ENCODE peak calls at places on chromosomes 1 and 21, in five cellular contexts. A is fibroblast of lung; L is neural progenitor cell; C is kidney epithelial cell; Z is CD4-positive, CD25-positive, alpha-beta regulatory T cell. U is an unnamed sample. For H3K27me3, the result is how much of the 10 kb centered on the place peaks cover.

GRCh38 chr1:156668801-156669637 is 8.2 kb downstream of the NES start:
- DNase-seq in C (no peak), A (no peak), L (peak), Z (no peak), U (peak)

GRCh38 chr1:72062584-72062983 is 219.8 kb downstream of the NEGR1 start:
- DNase-seq in A (peak), Z (no peak), L (no peak), C (no peak), U (no peak)

GRCh38 chr1:111948209-111949131 is 41.0 kb downstream of the KCND3 start:
- DNase-seq in L (peak), C (no peak), A (no peak), Z (no peak), U (peak)

GRCh38 chr21:41521489-41522027 is 13.6 kb upstream of the TMPRSS2 start:
- DNase-seq in C (no peak), A (no peak), Z (no peak), L (no peak), U (no peak)

GRCh38 chr1:52386458-52386857 is 17.8 kb downstream of the ORC1 start:
- DNase-seq in Z (no peak), C (no peak), L (no peak), A (no peak), U (no peak)

GRCh38 chr1:10724052-10724494 is 72.4 kb downstream of the CASZ1 start:
- DNase-seq in A (peak), L (no peak), Z (no peak), C (peak), U (no peak)

GRCh38 chr1:24236170-24237045 is 49.3 kb upstream of the IFNLR1 start:
- DNase-seq in Z (no peak), L (no peak), A (peak), C (peak), U (peak)

GRCh38 chr1:89552481-89553194 is 28.0 kb downstream of the LRRC8B start:
- DNase-seq in Z (peak), A (peak), L (no peak), C (no peak), U (no peak)

GRCh38 chr1:8364528-8365442 is 46.9 kb downstream of the SLC45A1 start:
- DNase-seq in L (no peak), Z (no peak), C (no peak), A (peak), U (no peak)

GRCh38 chr1:95002657-95003432 is 69.9 kb downstream of the ALG14 start:
- DNase-seq in A (peak), L (no peak), Z (no peak), C (no peak), U (peak)

GRCh38 chr1:905811-906531 is 17.8 kb upstream of the SAMD11 start:
- DNase-seq in Z (no peak), A (no peak), C (no peak), L (peak), U (no peak)

GRCh38 chr1:53107570-53108322 is 34.7 kb downstream of the SLC1A7 start:
- DNase-seq in C (no peak), L (no peak), Z (no peak), A (peak), U (no peak)

GRCh38 chr1:109193653-109194590 is 19.8 kb upstream of the SARS1 start:
- DNase-seq in L (peak), Z (peak), C (no peak), A (peak), U (peak)

GRCh38 chr1:87180682-87181081 is 148.0 kb upstream of the LMO4 start:
- DNase-seq in Z (no peak), L (no peak), C (no peak), A (peak), U (no peak)

GRCh38 chr1:230010618-230011332 is 56.3 kb upstream of the GALNT2 start:
- DNase-seq in Z (no peak), C (no peak), L (no peak), A (no peak), U (no peak)

GRCh38 chr1:54356680-54357147 is 49.5 kb downstream of the SSBP3 start:
- DNase-seq in Z (peak), L (no peak), C (no peak), A (no peak), U (no peak)

GRCh38 chr21:42299324-42300044 is 15.7 kb downstream of the TFF3 start:
- DNase-seq in Z (no peak), C (no peak), L (no peak), A (no peak), U (no peak)

GRCh38 chr1:229224308-229224707 is 46.6 kb upstream of the RAB4A start:
- DNase-seq in L (no peak), C (no peak), A (peak), Z (no peak), U (no peak)

GRCh38 chr1:205294914-205295310 is 26.6 kb downstream of the NUAK2 start:
- DNase-seq in A (no peak), C (no peak), L (no peak), Z (no peak), U (no peak)

GRCh38 chr1:61450454-61451213 is 274.3 kb downstream of the TM2D1 start:
- DNase-seq in C (no peak), L (no peak), Z (no peak), A (no peak), U (no peak)

GRCh38 chr1:84255586-84255985 is 45.9 kb upstream of the SAMD13 start:
- DNase-seq in C (no peak), A (no peak), L (no peak), Z (no peak), U (no peak)

GRCh38 chr21:18244721-18245486 is at the start of gene CHODL:
- DNase-seq in C (no peak), L (peak), A (peak), Z (no peak), U (no peak)

GRCh38 chr1:77642196-77642595 is 40.3 kb downstream of the ZZZ3 start:
- DNase-seq in A (no peak), C (no peak), Z (no peak), L (no peak), U (no peak)

GRCh38 chr1:14897997-14898645 is 255.4 kb upstream of the TMEM51 start:
- DNase-seq in L (no peak), Z (no peak), C (no peak), A (no peak), U (no peak)

GRCh38 chr1:232306269-232306911 is 323.5 kb downstream of the SIPA1L2 start:
- DNase-seq in A (no peak), C (no peak), Z (no peak), L (peak), U (no peak)

GRCh38 chr1:30933874-30934252 is 25.3 kb upstream of the SDC3 start:
- DNase-seq in L (no peak), C (peak), Z (no peak), A (no peak), U (no peak)

GRCh38 chr1:180275726-180276125 is 45.7 kb downstream of the LHX4 start:
- DNase-seq in A (no peak), C (no peak), L (no peak), Z (no peak), U (no peak)

GRCh38 chr1:37473431-37474050 is 839 bp upstream of the ZC3H12A start:
- DNase-seq in L (no peak), A (no peak), Z (peak), C (no peak), U (no peak)

GRCh38 chr1:64043976-64044375 is 159.4 kb upstream of the UBE2U start:
- DNase-seq in L (peak), Z (no peak), A (peak), C (no peak), U (no peak)

GRCh38 chr1:96521994-96522760 is 199.4 kb upstream of the PTBP2 start:
- DNase-seq in C (no peak), L (no peak), A (no peak), Z (no peak), U (no peak)

GRCh38 chr21:25583370-25584133 is 23.7 kb downstream of the MRPL39 start:
- DNase-seq in C (no peak), L (no peak), A (no peak), Z (no peak), U (no peak)

GRCh38 chr1:162635418-162635817 is 3.2 kb downstream of the DDR2 start:
- DNase-seq in L (no peak), Z (no peak), C (no peak), A (no peak), U (no peak)

GRCh38 chr21:46540087-46540710 is 64.7 kb downstream of the S100B start:
- DNase-seq in C (no peak), A (no peak), L (no peak), Z (no peak), U (no peak)

GRCh38 chr1:41716188-41717130 is 202.3 kb downstream of the HIVEP3 start:
- DNase-seq in L (no peak), Z (no peak), C (no peak), A (no peak), U (no peak)

GRCh38 chr1:53182111-53182593 is 14.5 kb upstream of the CPT2 start:
- DNase-seq in Z (peak), C (peak), A (peak), L (peak), U (peak)

GRCh38 chr1:4939266-4939665 is 284.9 kb downstream of the AJAP1 start:
- DNase-seq in Z (no peak), C (no peak), L (no peak), A (peak), U (no peak)

GRCh38 chr1:15669074-15669473 is 15.0 kb upstream of the PLEKHM2 start:
- DNase-seq in Z (no peak), L (no peak), C (no peak), A (no peak), U (no peak)

GRCh38 chr1:29475256-29475800 is 239.0 kb downstream of the PTPRU start:
- DNase-seq in Z (no peak), C (no peak), A (no peak), L (no peak), U (no peak)

GRCh38 chr1:162903246-162903645 is 42.3 kb upstream of the CCDC190 start:
- DNase-seq in L (peak), C (no peak), A (no peak), Z (no peak), U (no peak)

GRCh38 chr1:201221201-201221846 is 30.7 kb downstream of the IGFN1 start:
- DNase-seq in C (no peak), A (no peak), L (no peak), Z (no peak), U (no peak)

DNA sequence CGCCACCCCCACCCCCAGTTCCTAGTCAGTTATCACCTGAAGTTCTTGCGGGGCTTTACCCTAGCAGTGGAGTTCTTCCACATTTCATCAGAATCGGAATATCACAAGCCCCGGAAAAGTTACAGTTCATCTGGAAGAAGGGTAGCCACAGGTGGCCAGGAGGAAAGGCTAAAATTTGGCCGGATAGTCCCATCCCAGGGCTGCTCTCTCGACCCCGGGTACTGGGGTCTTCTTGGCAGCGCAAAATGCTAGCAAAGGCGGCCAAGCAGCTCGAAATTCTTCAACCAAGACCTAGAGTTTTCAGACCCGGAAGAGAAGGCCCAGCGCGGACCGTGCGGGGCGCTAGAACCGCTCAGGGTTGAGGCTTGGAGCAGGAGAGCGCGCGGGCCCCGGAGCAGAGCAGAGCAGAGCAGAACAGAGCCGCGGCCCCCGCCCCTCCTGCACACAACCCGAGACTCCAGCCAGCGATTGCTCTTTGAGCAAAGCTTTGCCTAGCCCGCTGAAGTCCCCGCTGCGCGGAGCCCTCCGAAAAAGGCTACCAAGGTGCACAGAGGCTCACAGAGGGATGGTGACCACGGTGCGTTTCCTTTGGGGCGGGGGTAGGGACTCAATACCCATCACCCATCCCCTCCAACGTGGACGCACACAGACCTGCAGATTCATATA is 8.1 kb downstream of the HLX start:
- DNase-seq in C (no peak), L (peak), A (no peak), Z (no peak), U (no peak)
- H3K27me3 ChIP-seq in C (half or more), L (half or more), A (under half), Z (under half), U (under half)

GRCh38 chr1:80248886-80249285 is 1242.4 kb upstream of the ADGRL4 start:
- DNase-seq in C (no peak), A (peak), Z (no peak), L (no peak), U (no peak)

GRCh38 chr1:80249699-80250098 is 1243.2 kb upstream of the ADGRL4 start:
- DNase-seq in L (no peak), C (no peak), Z (no peak), A (no peak), U (no peak)

GRCh38 chr1:80245813-80246212 is 1239.3 kb upstream of the ADGRL4 start:
- DNase-seq in C (no peak), A (no peak), Z (no peak), L (no peak), U (no peak)

GRCh38 chr1:80250573-80251168 is 1244.1 kb upstream of the ADGRL4 start:
- DNase-seq in A (peak), L (no peak), Z (no peak), C (no peak), U (no peak)

GRCh38 chr1:80251591-80251990 is 1245.1 kb upstream of the ADGRL4 start:
- DNase-seq in C (no peak), L (no peak), Z (no peak), A (peak), U (no peak)
- H3K4me3 ChIP-seq in C (no peak), L (no peak), Z (no peak), A (no peak), U (no peak)

GRCh38 chr1:22567176-22567575 is 3.9 kb downstream of the EPHA8 start:
- DNase-seq in C (no peak), Z (no peak), A (no peak), L (peak), U (no peak)
- H3K27me3 ChIP-seq in C (half or more), Z (under half), A (under half), L (under half), U (under half)

DNA sequence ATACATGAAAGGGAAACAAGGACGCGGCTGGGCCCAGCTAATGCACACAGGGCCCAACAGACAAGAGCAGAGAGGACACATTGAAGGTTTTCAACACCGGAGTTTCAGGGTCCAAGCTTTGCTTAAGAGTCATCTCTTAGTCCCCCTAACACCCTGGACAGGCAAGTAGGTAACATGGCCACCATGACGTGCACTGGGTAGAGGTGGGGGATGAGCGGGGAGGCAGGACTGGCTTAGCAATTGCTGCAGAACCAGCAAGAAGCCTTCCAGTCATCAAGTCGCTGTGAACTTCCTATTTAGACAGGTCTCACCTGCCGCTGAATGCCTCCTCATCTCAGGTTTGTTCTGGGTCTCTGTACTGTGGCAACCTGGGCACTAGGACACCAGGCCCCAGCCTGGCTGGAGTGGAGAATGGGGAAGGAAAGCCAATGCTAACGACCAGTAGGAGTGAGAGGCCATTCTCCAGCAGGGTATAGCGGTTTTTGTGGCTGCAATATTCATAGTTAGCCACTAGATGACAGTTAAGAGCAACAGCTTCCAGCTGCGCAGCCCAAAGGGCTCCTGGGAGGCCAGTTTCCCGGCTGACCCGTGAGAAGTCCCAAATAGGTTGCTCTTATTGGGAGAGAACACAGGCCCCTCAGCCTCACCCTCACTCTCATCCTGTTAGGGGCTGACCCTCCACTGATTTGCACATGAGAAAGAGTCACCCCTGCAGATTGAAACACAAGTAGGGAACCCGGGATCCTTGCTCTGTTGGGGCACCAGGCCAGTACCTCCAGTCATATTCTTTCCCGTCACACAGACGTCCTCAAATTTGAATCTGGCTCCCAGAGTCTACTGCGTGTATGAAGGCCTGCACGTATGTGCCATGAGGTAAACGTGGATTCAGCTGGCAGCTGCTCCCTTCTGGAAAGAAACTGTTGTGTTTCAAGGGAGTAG is 6.0 kb upstream of the PIGC start:
- DNase-seq in A (peak), C (no peak), Z (peak), L (peak), U (peak)
- H3K4me3 ChIP-seq in A (no peak), C (no peak), Z (peak), L (no peak), U (peak)

GRCh38 chr21:33760641-33761103 is 118.4 kb downstream of the ITSN1 start:
- DNase-seq in Z (no peak), A (peak), L (no peak), C (no peak), U (no peak)
- H3K27me3 ChIP-seq in Z (under half), A (under half), L (under half), C (under half), U (under half)

GRCh38 chr1:76073471-76073870 is 1.1 kb upstream of the ST6GALNAC3 start:
- DNase-seq in Z (no peak), C (peak), L (no peak), A (peak), U (peak)

GRCh38 chr1:76074321-76075187 is at the start of gene ST6GALNAC3:
- DNase-seq in L (peak), A (peak), Z (peak), C (no peak), U (peak)

GRCh38 chr1:76075877-76076276 is 1.3 kb downstream of the ST6GALNAC3 start:
- DNase-seq in C (no peak), A (peak), Z (no peak), L (no peak), U (no peak)

GRCh38 chr1:76079475-76080227 is 5.1 kb downstream of the ST6GALNAC3 start:
- DNase-seq in Z (no peak), A (no peak), C (no peak), L (no peak), U (no peak)

GRCh38 chr1:76075188-76075489 is 593 bp downstream of the ST6GALNAC3 start:
- DNase-seq in A (no peak), Z (no peak), C (no peak), L (no peak), U (no peak)
- H3K4me3 ChIP-seq in A (peak), Z (peak), C (peak), L (peak), U (peak)